ENCODE peak calls at places on chromosome 19, in five cellular contexts. One of them, this sample, is unnamed.

GRCh38 chr19:4556574-4557185 is 2.8 kb downstream of the SEMA6B start:
- DNase-seq in hepatocyte: peak
- DNase-seq in uterus: no peak
- DNase-seq in heart right ventricle: no peak
- DNase-seq in tibial nerve: no peak
- DNase-seq in this sample: no peak

GRCh38 chr19:19053508-19054314 is 10.1 kb upstream of the SLC25A42 start:
- DNase-seq in tibial nerve: no peak
- DNase-seq in hepatocyte: peak
- DNase-seq in heart right ventricle: peak
- DNase-seq in uterus: peak
- DNase-seq in this sample: no peak

GRCh38 chr19:27966390-27966816 is 1246.5 kb downstream of the UQCRFS1 start:
- DNase-seq in hepatocyte: peak
- DNase-seq in heart right ventricle: no peak
- DNase-seq in uterus: no peak
- DNase-seq in tibial nerve: no peak
- DNase-seq in this sample: no peak

GRCh38 chr19:42555317-42555716 is 27.0 kb upstream of the CEACAM1 start:
- DNase-seq in uterus: no peak
- DNase-seq in hepatocyte: no peak
- DNase-seq in heart right ventricle: peak
- DNase-seq in tibial nerve: no peak
- DNase-seq in this sample: no peak

GRCh38 chr19:54331626-54332025 is 7.3 kb downstream of the LILRA4 start:
- DNase-seq in heart right ventricle: no peak
- DNase-seq in hepatocyte: no peak
- DNase-seq in tibial nerve: no peak
- DNase-seq in uterus: no peak
- DNase-seq in this sample: peak

GRCh38 chr19:1000095-1000494 is at the start of gene GRIN3B:
- DNase-seq in uterus: peak
- DNase-seq in tibial nerve: no peak
- DNase-seq in hepatocyte: peak
- DNase-seq in heart right ventricle: peak
- DNase-seq in this sample: peak

GRCh38 chr19:8611890-8612806 is 1.6 kb upstream of the ADAMTS10 start:
- DNase-seq in heart right ventricle: peak
- DNase-seq in tibial nerve: no peak
- DNase-seq in hepatocyte: peak
- DNase-seq in uterus: peak
- DNase-seq in this sample: peak

GRCh38 chr19:33432408-33433170 is 59.1 kb downstream of the CEBPG start:
- DNase-seq in heart right ventricle: no peak
- DNase-seq in tibial nerve: no peak
- DNase-seq in uterus: no peak
- DNase-seq in hepatocyte: no peak
- DNase-seq in this sample: peak

GRCh38 chr19:31099470-31100190 is 249.6 kb downstream of the TSHZ3 start:
- DNase-seq in uterus: no peak
- DNase-seq in heart right ventricle: no peak
- DNase-seq in tibial nerve: no peak
- DNase-seq in hepatocyte: no peak
- DNase-seq in this sample: no peak

GRCh38 chr19:32176591-32176990 is 168.8 kb upstream of the ZNF507 start:
- DNase-seq in uterus: no peak
- DNase-seq in hepatocyte: no peak
- DNase-seq in tibial nerve: no peak
- DNase-seq in heart right ventricle: no peak
- DNase-seq in this sample: no peak

GRCh38 chr19:34363094-34363493 is 1.9 kb upstream of the GPI start:
- DNase-seq in hepatocyte: no peak
- DNase-seq in heart right ventricle: no peak
- DNase-seq in tibial nerve: no peak
- DNase-seq in uterus: no peak
- DNase-seq in this sample: no peak

GRCh38 chr19:3154957-3155736 is 19.3 kb downstream of the GNA15 start:
- DNase-seq in heart right ventricle: peak
- DNase-seq in uterus: peak
- DNase-seq in hepatocyte: no peak
- DNase-seq in tibial nerve: no peak
- DNase-seq in this sample: peak

GRCh38 chr19:30046522-30046921 is 104.5 kb downstream of the URI1 start:
- DNase-seq in tibial nerve: no peak
- DNase-seq in heart right ventricle: no peak
- DNase-seq in hepatocyte: no peak
- DNase-seq in uterus: no peak
- DNase-seq in this sample: no peak

GRCh38 chr19:51799311-51799997 is 4.5 kb downstream of the FPR3 start:
- DNase-seq in uterus: peak
- DNase-seq in tibial nerve: peak
- DNase-seq in hepatocyte: peak
- DNase-seq in heart right ventricle: peak
- DNase-seq in this sample: peak

GRCh38 chr19:38082256-38083118 is 141.5 kb downstream of the DPF1 start:
- DNase-seq in heart right ventricle: no peak
- DNase-seq in uterus: no peak
- DNase-seq in tibial nerve: no peak
- DNase-seq in hepatocyte: no peak
- DNase-seq in this sample: peak

DNA sequence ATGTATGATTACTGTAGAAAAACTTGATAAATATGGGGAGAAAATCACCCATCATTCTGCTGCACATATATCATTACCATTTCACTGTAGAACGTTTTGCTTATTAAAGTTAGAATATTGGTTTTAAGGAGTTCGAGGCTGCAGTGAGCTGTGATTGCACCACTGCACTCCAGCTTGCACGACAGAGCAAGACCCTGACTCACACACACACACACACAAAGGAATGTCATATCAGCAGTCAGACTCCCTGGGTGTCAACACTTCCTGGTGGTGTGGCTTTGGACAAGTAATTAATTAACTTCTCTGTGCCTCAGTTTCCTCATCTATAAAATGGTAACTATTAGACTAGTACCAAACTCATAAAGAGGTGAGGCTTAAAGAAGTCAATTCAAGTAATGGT is 11.3 kb upstream of the PNMA8A start:
- DNase-seq in heart right ventricle: no peak
- DNase-seq in hepatocyte: no peak
- DNase-seq in uterus: no peak
- DNase-seq in tibial nerve: no peak
- DNase-seq in this sample: peak
- TF ChIP-seq CTCF in heart right ventricle: no peak
- TF ChIP-seq CTCF in hepatocyte: no peak
- TF ChIP-seq CTCF in uterus: no peak
- TF ChIP-seq CTCF in tibial nerve: no peak
- TF ChIP-seq CTCF in this sample: no peak

DNA sequence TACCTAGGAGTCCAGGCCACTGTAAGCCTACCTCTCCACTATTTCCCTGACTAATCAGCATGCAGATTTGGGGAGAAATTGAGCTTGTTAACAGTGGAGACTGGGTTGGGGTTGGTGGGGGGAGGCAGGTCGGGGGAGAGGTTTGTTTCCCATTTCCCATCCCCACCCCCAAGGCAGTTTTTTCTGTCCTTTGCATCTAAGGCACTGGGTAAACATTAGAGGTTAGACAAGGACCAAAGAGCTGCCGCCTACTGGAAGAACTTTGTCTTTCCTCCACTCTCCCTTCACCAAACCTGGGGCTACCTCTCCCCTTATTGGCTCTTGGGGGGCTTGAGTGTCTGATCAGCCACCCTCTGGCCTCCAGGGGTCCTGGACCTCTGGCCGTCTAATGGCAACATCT is 953 bp downstream of the KCNN4 start:
- DNase-seq in heart right ventricle: no peak
- DNase-seq in uterus: no peak
- DNase-seq in hepatocyte: peak
- DNase-seq in tibial nerve: no peak
- DNase-seq in this sample: no peak
- H3K27ac ChIP-seq in heart right ventricle: peak
- H3K27ac ChIP-seq in uterus: no peak
- H3K27ac ChIP-seq in hepatocyte: no peak
- H3K27ac ChIP-seq in tibial nerve: peak
- H3K27ac ChIP-seq in this sample: no peak

DNA sequence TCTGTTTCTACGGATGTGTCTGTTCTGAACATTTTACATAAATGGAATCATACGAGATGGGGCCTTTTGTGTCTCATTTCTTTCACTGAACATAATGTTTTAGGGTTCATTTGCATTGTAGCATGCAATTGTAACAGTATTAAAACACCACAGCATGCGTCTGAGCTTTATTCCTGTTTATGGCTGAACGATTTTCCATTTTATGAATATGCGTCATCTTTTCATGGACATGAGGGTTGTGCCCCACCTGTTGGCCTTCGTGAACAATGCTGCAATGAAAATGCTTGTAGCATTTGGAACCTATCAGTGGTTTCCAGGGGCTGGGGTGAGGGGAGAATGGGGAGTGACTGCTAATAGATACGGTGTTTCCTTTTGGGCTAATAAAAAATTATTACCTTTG is 5.1 kb downstream of the OR10H1 start:
- DNase-seq in tibial nerve: no peak
- DNase-seq in uterus: peak
- DNase-seq in hepatocyte: no peak
- DNase-seq in heart right ventricle: no peak
- DNase-seq in this sample: no peak
- TF ChIP-seq CTCF in tibial nerve: peak
- TF ChIP-seq CTCF in uterus: peak
- TF ChIP-seq CTCF in hepatocyte: no peak
- TF ChIP-seq CTCF in heart right ventricle: peak
- TF ChIP-seq CTCF in this sample: no peak

DNA sequence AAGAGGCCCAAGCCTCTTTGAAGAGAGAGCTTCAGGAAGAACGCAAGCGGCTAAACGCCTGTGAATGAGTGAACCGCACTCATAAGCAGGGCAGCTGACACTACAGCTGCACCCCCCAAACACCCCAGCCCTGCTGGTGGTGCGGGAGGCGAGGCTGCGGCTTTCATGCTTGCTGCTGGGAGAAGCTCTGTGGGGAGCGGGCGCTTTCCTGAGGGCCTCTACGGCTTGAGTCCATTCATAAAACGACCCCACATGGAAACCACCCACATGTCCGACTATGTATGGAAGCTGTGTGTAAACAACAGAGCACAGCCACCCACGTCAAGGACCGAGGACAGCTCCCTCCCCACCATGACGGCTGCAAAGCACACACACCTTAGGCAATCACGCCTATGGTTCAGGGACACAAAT is 5.5 kb downstream of the AP3D1 start:
- DNase-seq in heart right ventricle: no peak
- DNase-seq in uterus: no peak
- DNase-seq in tibial nerve: no peak
- DNase-seq in hepatocyte: no peak
- DNase-seq in this sample: no peak
- H3K27ac ChIP-seq in heart right ventricle: no peak
- H3K27ac ChIP-seq in uterus: no peak
- H3K27ac ChIP-seq in tibial nerve: no peak
- H3K27ac ChIP-seq in hepatocyte: no peak
- H3K27ac ChIP-seq in this sample: no peak

GRCh38 chr19:36009220-36009619 is 607 bp upstream of the SYNE4 start:
- DNase-seq in tibial nerve: peak
- DNase-seq in hepatocyte: peak
- DNase-seq in heart right ventricle: peak
- DNase-seq in uterus: peak
- DNase-seq in this sample: peak
- TF ChIP-seq CTCF in tibial nerve: no peak
- TF ChIP-seq CTCF in hepatocyte: no peak
- TF ChIP-seq CTCF in heart right ventricle: no peak
- TF ChIP-seq CTCF in uterus: no peak
- TF ChIP-seq CTCF in this sample: no peak